ENCODE peak calls at places on chromosomes 2 and 18, in nine cellular contexts. One of them, this sample, is unnamed.

GRCh38 chr18:28175930-28176673 is 828 bp downstream of the CDH2 start:
- DNase-seq in activated CD8-positive, alpha-beta memory T cell treated with anti-CD3 and anti-CD28 coated beads, Interleukin-2, amount 50 U/mL, for 48 hours: no peak
- DNase-seq in T-helper 1 cell: no peak
- DNase-seq in naive thymus-derived CD4-positive, alpha-beta T cell: no peak
- DNase-seq in stimulated activated CD4-positive, alpha-beta T cell treated with anti-CD3 and anti-CD28 coated beads, Interleukin-12 subunit alpha, Interleukin-12 subunit beta, amount 100 ng/mL, for 4 hours: no peak
- DNase-seq in AG10803: no peak
- DNase-seq in epithelial cell of esophagus: peak; percentile 30
- DNase-seq in neural crest cell: peak; percentile 39
- DNase-seq in activated gamma-delta T cell treated with anti-CD3 and anti-CD28 coated beads, Interleukin-2, amount 50 U/mL, for 16 hours: no peak
- DNase-seq in this sample: peak; percentile 71

GRCh38 chr18:68121308-68121707 is 593.6 kb downstream of the TMX3 start:
- DNase-seq in stimulated activated CD4-positive, alpha-beta T cell treated with anti-CD3 and anti-CD28 coated beads, Interleukin-12 subunit alpha, Interleukin-12 subunit beta, amount 100 ng/mL, for 4 hours: no peak
- DNase-seq in AG10803: no peak
- DNase-seq in epithelial cell of esophagus: peak; percentile 23
- DNase-seq in neural crest cell: no peak
- DNase-seq in activated CD8-positive, alpha-beta memory T cell treated with anti-CD3 and anti-CD28 coated beads, Interleukin-2, amount 50 U/mL, for 48 hours: no peak
- DNase-seq in T-helper 1 cell: no peak
- DNase-seq in naive thymus-derived CD4-positive, alpha-beta T cell: no peak
- DNase-seq in activated gamma-delta T cell treated with anti-CD3 and anti-CD28 coated beads, Interleukin-2, amount 50 U/mL, for 16 hours: no peak
- DNase-seq in this sample: no peak

GRCh38 chr2:138949517-138949916 is 169.3 kb upstream of the NXPH2 start:
- DNase-seq in activated CD8-positive, alpha-beta memory T cell treated with anti-CD3 and anti-CD28 coated beads, Interleukin-2, amount 50 U/mL, for 48 hours: no peak
- DNase-seq in stimulated activated CD4-positive, alpha-beta T cell treated with anti-CD3 and anti-CD28 coated beads, Interleukin-12 subunit alpha, Interleukin-12 subunit beta, amount 100 ng/mL, for 4 hours: no peak
- DNase-seq in neural crest cell: no peak
- DNase-seq in naive thymus-derived CD4-positive, alpha-beta T cell: no peak
- DNase-seq in T-helper 1 cell: no peak
- DNase-seq in activated gamma-delta T cell treated with anti-CD3 and anti-CD28 coated beads, Interleukin-2, amount 50 U/mL, for 16 hours: no peak
- DNase-seq in AG10803: no peak
- DNase-seq in epithelial cell of esophagus: peak; percentile 70
- DNase-seq in this sample: no peak

GRCh38 chr2:141331127-141331526 is 799.7 kb downstream of the LRP1B start:
- DNase-seq in neural crest cell: no peak
- DNase-seq in AG10803: peak; percentile 83
- DNase-seq in activated CD8-positive, alpha-beta memory T cell treated with anti-CD3 and anti-CD28 coated beads, Interleukin-2, amount 50 U/mL, for 48 hours: no peak
- DNase-seq in T-helper 1 cell: no peak
- DNase-seq in epithelial cell of esophagus: peak; percentile 85
- DNase-seq in stimulated activated CD4-positive, alpha-beta T cell treated with anti-CD3 and anti-CD28 coated beads, Interleukin-12 subunit alpha, Interleukin-12 subunit beta, amount 100 ng/mL, for 4 hours: no peak
- DNase-seq in naive thymus-derived CD4-positive, alpha-beta T cell: no peak
- DNase-seq in activated gamma-delta T cell treated with anti-CD3 and anti-CD28 coated beads, Interleukin-2, amount 50 U/mL, for 16 hours: no peak
- DNase-seq in this sample: no peak

GRCh38 chr2:223062304-223062845 is 10.4 kb downstream of the KCNE4 start:
- DNase-seq in epithelial cell of esophagus: no peak
- DNase-seq in neural crest cell: no peak
- DNase-seq in T-helper 1 cell: no peak
- DNase-seq in stimulated activated CD4-positive, alpha-beta T cell treated with anti-CD3 and anti-CD28 coated beads, Interleukin-12 subunit alpha, Interleukin-12 subunit beta, amount 100 ng/mL, for 4 hours: no peak
- DNase-seq in activated gamma-delta T cell treated with anti-CD3 and anti-CD28 coated beads, Interleukin-2, amount 50 U/mL, for 16 hours: no peak
- DNase-seq in AG10803: peak; percentile 81
- DNase-seq in naive thymus-derived CD4-positive, alpha-beta T cell: no peak
- DNase-seq in activated CD8-positive, alpha-beta memory T cell treated with anti-CD3 and anti-CD28 coated beads, Interleukin-2, amount 50 U/mL, for 48 hours: no peak
- DNase-seq in this sample: no peak

GRCh38 chr2:139721454-139721995 is 941.3 kb upstream of the NXPH2 start:
- DNase-seq in AG10803: no peak
- DNase-seq in T-helper 1 cell: no peak
- DNase-seq in activated CD8-positive, alpha-beta memory T cell treated with anti-CD3 and anti-CD28 coated beads, Interleukin-2, amount 50 U/mL, for 48 hours: no peak
- DNase-seq in naive thymus-derived CD4-positive, alpha-beta T cell: no peak
- DNase-seq in epithelial cell of esophagus: no peak
- DNase-seq in neural crest cell: no peak
- DNase-seq in activated gamma-delta T cell treated with anti-CD3 and anti-CD28 coated beads, Interleukin-2, amount 50 U/mL, for 16 hours: no peak
- DNase-seq in stimulated activated CD4-positive, alpha-beta T cell treated with anti-CD3 and anti-CD28 coated beads, Interleukin-12 subunit alpha, Interleukin-12 subunit beta, amount 100 ng/mL, for 4 hours: no peak
- DNase-seq in this sample: no peak

GRCh38 chr18:76412818-76413565 is 82.0 kb downstream of the ZNF516 start:
- DNase-seq in epithelial cell of esophagus: no peak
- DNase-seq in naive thymus-derived CD4-positive, alpha-beta T cell: no peak
- DNase-seq in activated gamma-delta T cell treated with anti-CD3 and anti-CD28 coated beads, Interleukin-2, amount 50 U/mL, for 16 hours: no peak
- DNase-seq in neural crest cell: no peak
- DNase-seq in stimulated activated CD4-positive, alpha-beta T cell treated with anti-CD3 and anti-CD28 coated beads, Interleukin-12 subunit alpha, Interleukin-12 subunit beta, amount 100 ng/mL, for 4 hours: no peak
- DNase-seq in T-helper 1 cell: no peak
- DNase-seq in activated CD8-positive, alpha-beta memory T cell treated with anti-CD3 and anti-CD28 coated beads, Interleukin-2, amount 50 U/mL, for 48 hours: no peak
- DNase-seq in AG10803: peak; percentile 73
- DNase-seq in this sample: no peak

GRCh38 chr2:22995576-22995975 is 389.4 kb upstream of the KLHL29 start:
- DNase-seq in epithelial cell of esophagus: no peak
- DNase-seq in naive thymus-derived CD4-positive, alpha-beta T cell: no peak
- DNase-seq in activated gamma-delta T cell treated with anti-CD3 and anti-CD28 coated beads, Interleukin-2, amount 50 U/mL, for 16 hours: no peak
- DNase-seq in AG10803: no peak
- DNase-seq in T-helper 1 cell: no peak
- DNase-seq in neural crest cell: no peak
- DNase-seq in activated CD8-positive, alpha-beta memory T cell treated with anti-CD3 and anti-CD28 coated beads, Interleukin-2, amount 50 U/mL, for 48 hours: no peak
- DNase-seq in stimulated activated CD4-positive, alpha-beta T cell treated with anti-CD3 and anti-CD28 coated beads, Interleukin-12 subunit alpha, Interleukin-12 subunit beta, amount 100 ng/mL, for 4 hours: no peak
- DNase-seq in this sample: no peak

GRCh38 chr2:126793885-126794613 is 104.6 kb upstream of the TEX51 start:
- DNase-seq in neural crest cell: no peak
- DNase-seq in T-helper 1 cell: no peak
- DNase-seq in activated gamma-delta T cell treated with anti-CD3 and anti-CD28 coated beads, Interleukin-2, amount 50 U/mL, for 16 hours: no peak
- DNase-seq in naive thymus-derived CD4-positive, alpha-beta T cell: no peak
- DNase-seq in stimulated activated CD4-positive, alpha-beta T cell treated with anti-CD3 and anti-CD28 coated beads, Interleukin-12 subunit alpha, Interleukin-12 subunit beta, amount 100 ng/mL, for 4 hours: no peak
- DNase-seq in activated CD8-positive, alpha-beta memory T cell treated with anti-CD3 and anti-CD28 coated beads, Interleukin-2, amount 50 U/mL, for 48 hours: peak; percentile 28
- DNase-seq in epithelial cell of esophagus: no peak
- DNase-seq in AG10803: no peak
- DNase-seq in this sample: peak; percentile 46

GRCh38 chr18:78630356-78630755 is 349.3 kb upstream of the SALL3 start:
- DNase-seq in T-helper 1 cell: no peak
- DNase-seq in naive thymus-derived CD4-positive, alpha-beta T cell: no peak
- DNase-seq in AG10803: no peak
- DNase-seq in activated CD8-positive, alpha-beta memory T cell treated with anti-CD3 and anti-CD28 coated beads, Interleukin-2, amount 50 U/mL, for 48 hours: no peak
- DNase-seq in stimulated activated CD4-positive, alpha-beta T cell treated with anti-CD3 and anti-CD28 coated beads, Interleukin-12 subunit alpha, Interleukin-12 subunit beta, amount 100 ng/mL, for 4 hours: no peak
- DNase-seq in neural crest cell: no peak
- DNase-seq in epithelial cell of esophagus: no peak
- DNase-seq in activated gamma-delta T cell treated with anti-CD3 and anti-CD28 coated beads, Interleukin-2, amount 50 U/mL, for 16 hours: no peak
- DNase-seq in this sample: no peak

GRCh38 chr2:162153608-162154224 is 1.7 kb upstream of the GCG start:
- DNase-seq in neural crest cell: peak; percentile 48
- DNase-seq in AG10803: peak; percentile 41
- DNase-seq in activated gamma-delta T cell treated with anti-CD3 and anti-CD28 coated beads, Interleukin-2, amount 50 U/mL, for 16 hours: peak; percentile 43
- DNase-seq in stimulated activated CD4-positive, alpha-beta T cell treated with anti-CD3 and anti-CD28 coated beads, Interleukin-12 subunit alpha, Interleukin-12 subunit beta, amount 100 ng/mL, for 4 hours: peak; percentile 42
- DNase-seq in naive thymus-derived CD4-positive, alpha-beta T cell: no peak
- DNase-seq in epithelial cell of esophagus: peak; percentile 77
- DNase-seq in activated CD8-positive, alpha-beta memory T cell treated with anti-CD3 and anti-CD28 coated beads, Interleukin-2, amount 50 U/mL, for 48 hours: peak; percentile 53
- DNase-seq in T-helper 1 cell: peak; percentile 18
- DNase-seq in this sample: peak; percentile 56

GRCh38 chr18:26091047-26091630 is 726 bp upstream of the SS18 start:
- DNase-seq in activated CD8-positive, alpha-beta memory T cell treated with anti-CD3 and anti-CD28 coated beads, Interleukin-2, amount 50 U/mL, for 48 hours: no peak
- DNase-seq in epithelial cell of esophagus: no peak
- DNase-seq in neural crest cell: no peak
- DNase-seq in activated gamma-delta T cell treated with anti-CD3 and anti-CD28 coated beads, Interleukin-2, amount 50 U/mL, for 16 hours: no peak
- DNase-seq in T-helper 1 cell: no peak
- DNase-seq in stimulated activated CD4-positive, alpha-beta T cell treated with anti-CD3 and anti-CD28 coated beads, Interleukin-12 subunit alpha, Interleukin-12 subunit beta, amount 100 ng/mL, for 4 hours: no peak
- DNase-seq in AG10803: no peak
- DNase-seq in naive thymus-derived CD4-positive, alpha-beta T cell: no peak
- DNase-seq in this sample: no peak

GRCh38 chr2:119522561-119523110 is 1.6 kb downstream of the SCTR start:
- DNase-seq in activated CD8-positive, alpha-beta memory T cell treated with anti-CD3 and anti-CD28 coated beads, Interleukin-2, amount 50 U/mL, for 48 hours: no peak
- DNase-seq in epithelial cell of esophagus: no peak
- DNase-seq in naive thymus-derived CD4-positive, alpha-beta T cell: no peak
- DNase-seq in AG10803: no peak
- DNase-seq in T-helper 1 cell: no peak
- DNase-seq in neural crest cell: no peak
- DNase-seq in stimulated activated CD4-positive, alpha-beta T cell treated with anti-CD3 and anti-CD28 coated beads, Interleukin-12 subunit alpha, Interleukin-12 subunit beta, amount 100 ng/mL, for 4 hours: no peak
- DNase-seq in activated gamma-delta T cell treated with anti-CD3 and anti-CD28 coated beads, Interleukin-2, amount 50 U/mL, for 16 hours: no peak
- DNase-seq in this sample: no peak

GRCh38 chr18:52312321-52312720 is 27.7 kb upstream of the DCC start:
- DNase-seq in naive thymus-derived CD4-positive, alpha-beta T cell: no peak
- DNase-seq in T-helper 1 cell: no peak
- DNase-seq in stimulated activated CD4-positive, alpha-beta T cell treated with anti-CD3 and anti-CD28 coated beads, Interleukin-12 subunit alpha, Interleukin-12 subunit beta, amount 100 ng/mL, for 4 hours: no peak
- DNase-seq in activated CD8-positive, alpha-beta memory T cell treated with anti-CD3 and anti-CD28 coated beads, Interleukin-2, amount 50 U/mL, for 48 hours: no peak
- DNase-seq in activated gamma-delta T cell treated with anti-CD3 and anti-CD28 coated beads, Interleukin-2, amount 50 U/mL, for 16 hours: no peak
- DNase-seq in AG10803: no peak
- DNase-seq in epithelial cell of esophagus: peak; percentile 32
- DNase-seq in neural crest cell: no peak
- DNase-seq in this sample: no peak

GRCh38 chr2:221070106-221070505 is 502.0 kb downstream of the EPHA4 start:
- DNase-seq in neural crest cell: no peak
- DNase-seq in stimulated activated CD4-positive, alpha-beta T cell treated with anti-CD3 and anti-CD28 coated beads, Interleukin-12 subunit alpha, Interleukin-12 subunit beta, amount 100 ng/mL, for 4 hours: no peak
- DNase-seq in AG10803: no peak
- DNase-seq in naive thymus-derived CD4-positive, alpha-beta T cell: no peak
- DNase-seq in T-helper 1 cell: no peak
- DNase-seq in activated gamma-delta T cell treated with anti-CD3 and anti-CD28 coated beads, Interleukin-2, amount 50 U/mL, for 16 hours: no peak
- DNase-seq in activated CD8-positive, alpha-beta memory T cell treated with anti-CD3 and anti-CD28 coated beads, Interleukin-2, amount 50 U/mL, for 48 hours: no peak
- DNase-seq in epithelial cell of esophagus: peak; percentile 37
- DNase-seq in this sample: no peak

GRCh38 chr18:56165601-56166355 is 472.6 kb downstream of the TXNL1 start:
- DNase-seq in neural crest cell: no peak
- DNase-seq in activated CD8-positive, alpha-beta memory T cell treated with anti-CD3 and anti-CD28 coated beads, Interleukin-2, amount 50 U/mL, for 48 hours: no peak
- DNase-seq in activated gamma-delta T cell treated with anti-CD3 and anti-CD28 coated beads, Interleukin-2, amount 50 U/mL, for 16 hours: no peak
- DNase-seq in stimulated activated CD4-positive, alpha-beta T cell treated with anti-CD3 and anti-CD28 coated beads, Interleukin-12 subunit alpha, Interleukin-12 subunit beta, amount 100 ng/mL, for 4 hours: no peak
- DNase-seq in epithelial cell of esophagus: no peak
- DNase-seq in naive thymus-derived CD4-positive, alpha-beta T cell: no peak
- DNase-seq in AG10803: no peak
- DNase-seq in T-helper 1 cell: no peak
- DNase-seq in this sample: no peak

GRCh38 chr2:34242741-34243123 is 643.6 kb upstream of the FAM98A start:
- DNase-seq in epithelial cell of esophagus: no peak
- DNase-seq in T-helper 1 cell: no peak
- DNase-seq in stimulated activated CD4-positive, alpha-beta T cell treated with anti-CD3 and anti-CD28 coated beads, Interleukin-12 subunit alpha, Interleukin-12 subunit beta, amount 100 ng/mL, for 4 hours: no peak
- DNase-seq in activated CD8-positive, alpha-beta memory T cell treated with anti-CD3 and anti-CD28 coated beads, Interleukin-2, amount 50 U/mL, for 48 hours: no peak
- DNase-seq in neural crest cell: no peak
- DNase-seq in AG10803: no peak
- DNase-seq in naive thymus-derived CD4-positive, alpha-beta T cell: no peak
- DNase-seq in activated gamma-delta T cell treated with anti-CD3 and anti-CD28 coated beads, Interleukin-2, amount 50 U/mL, for 16 hours: no peak
- DNase-seq in this sample: no peak

GRCh38 chr2:239118675-239119211 is 270.9 kb downstream of the TWIST2 start:
- DNase-seq in AG10803: no peak
- DNase-seq in stimulated activated CD4-positive, alpha-beta T cell treated with anti-CD3 and anti-CD28 coated beads, Interleukin-12 subunit alpha, Interleukin-12 subunit beta, amount 100 ng/mL, for 4 hours: no peak
- DNase-seq in activated gamma-delta T cell treated with anti-CD3 and anti-CD28 coated beads, Interleukin-2, amount 50 U/mL, for 16 hours: no peak
- DNase-seq in neural crest cell: no peak
- DNase-seq in activated CD8-positive, alpha-beta memory T cell treated with anti-CD3 and anti-CD28 coated beads, Interleukin-2, amount 50 U/mL, for 48 hours: no peak
- DNase-seq in T-helper 1 cell: no peak
- DNase-seq in naive thymus-derived CD4-positive, alpha-beta T cell: no peak
- DNase-seq in epithelial cell of esophagus: no peak
- DNase-seq in this sample: no peak

GRCh38 chr2:21452678-21453077 is 328.9 kb downstream of the TDRD15 start:
- DNase-seq in epithelial cell of esophagus: no peak
- DNase-seq in T-helper 1 cell: no peak
- DNase-seq in activated gamma-delta T cell treated with anti-CD3 and anti-CD28 coated beads, Interleukin-2, amount 50 U/mL, for 16 hours: no peak
- DNase-seq in stimulated activated CD4-positive, alpha-beta T cell treated with anti-CD3 and anti-CD28 coated beads, Interleukin-12 subunit alpha, Interleukin-12 subunit beta, amount 100 ng/mL, for 4 hours: no peak
- DNase-seq in activated CD8-positive, alpha-beta memory T cell treated with anti-CD3 and anti-CD28 coated beads, Interleukin-2, amount 50 U/mL, for 48 hours: no peak
- DNase-seq in naive thymus-derived CD4-positive, alpha-beta T cell: no peak
- DNase-seq in AG10803: no peak
- DNase-seq in neural crest cell: no peak
- DNase-seq in this sample: no peak

GRCh38 chr2:33317369-33318015 is 159.0 kb upstream of the RASGRP3 start:
- DNase-seq in epithelial cell of esophagus: no peak
- DNase-seq in AG10803: peak; percentile 68
- DNase-seq in activated gamma-delta T cell treated with anti-CD3 and anti-CD28 coated beads, Interleukin-2, amount 50 U/mL, for 16 hours: no peak
- DNase-seq in stimulated activated CD4-positive, alpha-beta T cell treated with anti-CD3 and anti-CD28 coated beads, Interleukin-12 subunit alpha, Interleukin-12 subunit beta, amount 100 ng/mL, for 4 hours: no peak
- DNase-seq in T-helper 1 cell: no peak
- DNase-seq in naive thymus-derived CD4-positive, alpha-beta T cell: no peak
- DNase-seq in activated CD8-positive, alpha-beta memory T cell treated with anti-CD3 and anti-CD28 coated beads, Interleukin-2, amount 50 U/mL, for 48 hours: no peak
- DNase-seq in neural crest cell: no peak
- DNase-seq in this sample: no peak

GRCh38 chr2:26179446-26179907 is 6.6 kb downstream of the GAREM2 start:
- DNase-seq in naive thymus-derived CD4-positive, alpha-beta T cell: no peak
- DNase-seq in stimulated activated CD4-positive, alpha-beta T cell treated with anti-CD3 and anti-CD28 coated beads, Interleukin-12 subunit alpha, Interleukin-12 subunit beta, amount 100 ng/mL, for 4 hours: no peak
- DNase-seq in activated CD8-positive, alpha-beta memory T cell treated with anti-CD3 and anti-CD28 coated beads, Interleukin-2, amount 50 U/mL, for 48 hours: no peak
- DNase-seq in T-helper 1 cell: no peak
- DNase-seq in epithelial cell of esophagus: no peak
- DNase-seq in neural crest cell: no peak
- DNase-seq in AG10803: no peak
- DNase-seq in activated gamma-delta T cell treated with anti-CD3 and anti-CD28 coated beads, Interleukin-2, amount 50 U/mL, for 16 hours: no peak
- DNase-seq in this sample: peak; percentile 63

GRCh38 chr2:128301501-128301966 is 17.1 kb downstream of the HS6ST1 start:
- DNase-seq in stimulated activated CD4-positive, alpha-beta T cell treated with anti-CD3 and anti-CD28 coated beads, Interleukin-12 subunit alpha, Interleukin-12 subunit beta, amount 100 ng/mL, for 4 hours: no peak
- DNase-seq in AG10803: peak; percentile 99
- DNase-seq in epithelial cell of esophagus: peak; percentile 64
- DNase-seq in naive thymus-derived CD4-positive, alpha-beta T cell: no peak
- DNase-seq in neural crest cell: no peak
- DNase-seq in T-helper 1 cell: no peak
- DNase-seq in activated CD8-positive, alpha-beta memory T cell treated with anti-CD3 and anti-CD28 coated beads, Interleukin-2, amount 50 U/mL, for 48 hours: no peak
- DNase-seq in activated gamma-delta T cell treated with anti-CD3 and anti-CD28 coated beads, Interleukin-2, amount 50 U/mL, for 16 hours: no peak
- DNase-seq in this sample: no peak

GRCh38 chr2:20050712-20051517 is 513 bp downstream of the LAPTM4A start:
- DNase-seq in activated CD8-positive, alpha-beta memory T cell treated with anti-CD3 and anti-CD28 coated beads, Interleukin-2, amount 50 U/mL, for 48 hours: peak; percentile 64
- DNase-seq in stimulated activated CD4-positive, alpha-beta T cell treated with anti-CD3 and anti-CD28 coated beads, Interleukin-12 subunit alpha, Interleukin-12 subunit beta, amount 100 ng/mL, for 4 hours: no peak
- DNase-seq in AG10803: peak; percentile 68
- DNase-seq in neural crest cell: peak; percentile 38
- DNase-seq in epithelial cell of esophagus: peak; percentile 59
- DNase-seq in naive thymus-derived CD4-positive, alpha-beta T cell: no peak
- DNase-seq in activated gamma-delta T cell treated with anti-CD3 and anti-CD28 coated beads, Interleukin-2, amount 50 U/mL, for 16 hours: peak; percentile 2
- DNase-seq in T-helper 1 cell: no peak
- DNase-seq in this sample: peak; percentile 72

GRCh38 chr2:11186145-11186544 is 30.9 kb downstream of the SLC66A3 start:
- DNase-seq in epithelial cell of esophagus: no peak
- DNase-seq in neural crest cell: no peak
- DNase-seq in activated CD8-positive, alpha-beta memory T cell treated with anti-CD3 and anti-CD28 coated beads, Interleukin-2, amount 50 U/mL, for 48 hours: no peak
- DNase-seq in stimulated activated CD4-positive, alpha-beta T cell treated with anti-CD3 and anti-CD28 coated beads, Interleukin-12 subunit alpha, Interleukin-12 subunit beta, amount 100 ng/mL, for 4 hours: no peak
- DNase-seq in activated gamma-delta T cell treated with anti-CD3 and anti-CD28 coated beads, Interleukin-2, amount 50 U/mL, for 16 hours: no peak
- DNase-seq in T-helper 1 cell: no peak
- DNase-seq in AG10803: no peak
- DNase-seq in naive thymus-derived CD4-positive, alpha-beta T cell: no peak
- DNase-seq in this sample: no peak

GRCh38 chr2:145413261-145413660 is 893.3 kb upstream of the ZEB2 start:
- DNase-seq in naive thymus-derived CD4-positive, alpha-beta T cell: no peak
- DNase-seq in T-helper 1 cell: no peak
- DNase-seq in neural crest cell: no peak
- DNase-seq in AG10803: no peak
- DNase-seq in stimulated activated CD4-positive, alpha-beta T cell treated with anti-CD3 and anti-CD28 coated beads, Interleukin-12 subunit alpha, Interleukin-12 subunit beta, amount 100 ng/mL, for 4 hours: no peak
- DNase-seq in activated CD8-positive, alpha-beta memory T cell treated with anti-CD3 and anti-CD28 coated beads, Interleukin-2, amount 50 U/mL, for 48 hours: no peak
- DNase-seq in epithelial cell of esophagus: no peak
- DNase-seq in activated gamma-delta T cell treated with anti-CD3 and anti-CD28 coated beads, Interleukin-2, amount 50 U/mL, for 16 hours: no peak
- DNase-seq in this sample: no peak

GRCh38 chr2:195967336-195967735 is 101.3 kb downstream of the DNAH7 start:
- DNase-seq in epithelial cell of esophagus: peak; percentile 72
- DNase-seq in AG10803: no peak
- DNase-seq in naive thymus-derived CD4-positive, alpha-beta T cell: no peak
- DNase-seq in activated gamma-delta T cell treated with anti-CD3 and anti-CD28 coated beads, Interleukin-2, amount 50 U/mL, for 16 hours: no peak
- DNase-seq in neural crest cell: no peak
- DNase-seq in T-helper 1 cell: no peak
- DNase-seq in activated CD8-positive, alpha-beta memory T cell treated with anti-CD3 and anti-CD28 coated beads, Interleukin-2, amount 50 U/mL, for 48 hours: no peak
- DNase-seq in stimulated activated CD4-positive, alpha-beta T cell treated with anti-CD3 and anti-CD28 coated beads, Interleukin-12 subunit alpha, Interleukin-12 subunit beta, amount 100 ng/mL, for 4 hours: no peak
- DNase-seq in this sample: no peak

GRCh38 chr2:207215300-207215699 is 49.6 kb upstream of the KLF7 start:
- DNase-seq in T-helper 1 cell: no peak
- DNase-seq in stimulated activated CD4-positive, alpha-beta T cell treated with anti-CD3 and anti-CD28 coated beads, Interleukin-12 subunit alpha, Interleukin-12 subunit beta, amount 100 ng/mL, for 4 hours: no peak
- DNase-seq in AG10803: no peak
- DNase-seq in epithelial cell of esophagus: no peak
- DNase-seq in activated CD8-positive, alpha-beta memory T cell treated with anti-CD3 and anti-CD28 coated beads, Interleukin-2, amount 50 U/mL, for 48 hours: no peak
- DNase-seq in neural crest cell: peak; percentile 14
- DNase-seq in naive thymus-derived CD4-positive, alpha-beta T cell: no peak
- DNase-seq in activated gamma-delta T cell treated with anti-CD3 and anti-CD28 coated beads, Interleukin-2, amount 50 U/mL, for 16 hours: no peak
- DNase-seq in this sample: no peak

GRCh38 chr2:210713122-210713521 is 156.7 kb downstream of the CPS1 start:
- DNase-seq in activated gamma-delta T cell treated with anti-CD3 and anti-CD28 coated beads, Interleukin-2, amount 50 U/mL, for 16 hours: no peak
- DNase-seq in T-helper 1 cell: no peak
- DNase-seq in naive thymus-derived CD4-positive, alpha-beta T cell: no peak
- DNase-seq in AG10803: no peak
- DNase-seq in neural crest cell: no peak
- DNase-seq in activated CD8-positive, alpha-beta memory T cell treated with anti-CD3 and anti-CD28 coated beads, Interleukin-2, amount 50 U/mL, for 48 hours: no peak
- DNase-seq in epithelial cell of esophagus: no peak
- DNase-seq in stimulated activated CD4-positive, alpha-beta T cell treated with anti-CD3 and anti-CD28 coated beads, Interleukin-12 subunit alpha, Interleukin-12 subunit beta, amount 100 ng/mL, for 4 hours: no peak
- DNase-seq in this sample: no peak

GRCh38 chr2:158502984-158503383 is 46.2 kb downstream of the PKP4 start:
- DNase-seq in AG10803: peak; percentile 98
- DNase-seq in T-helper 1 cell: no peak
- DNase-seq in epithelial cell of esophagus: no peak
- DNase-seq in naive thymus-derived CD4-positive, alpha-beta T cell: no peak
- DNase-seq in stimulated activated CD4-positive, alpha-beta T cell treated with anti-CD3 and anti-CD28 coated beads, Interleukin-12 subunit alpha, Interleukin-12 subunit beta, amount 100 ng/mL, for 4 hours: no peak
- DNase-seq in activated CD8-positive, alpha-beta memory T cell treated with anti-CD3 and anti-CD28 coated beads, Interleukin-2, amount 50 U/mL, for 48 hours: no peak
- DNase-seq in neural crest cell: no peak
- DNase-seq in activated gamma-delta T cell treated with anti-CD3 and anti-CD28 coated beads, Interleukin-2, amount 50 U/mL, for 16 hours: no peak
- DNase-seq in this sample: no peak

GRCh38 chr2:100580474-100581264 is 17.9 kb downstream of the PDCL3 start:
- DNase-seq in naive thymus-derived CD4-positive, alpha-beta T cell: peak; percentile 43
- DNase-seq in epithelial cell of esophagus: no peak
- DNase-seq in AG10803: no peak
- DNase-seq in stimulated activated CD4-positive, alpha-beta T cell treated with anti-CD3 and anti-CD28 coated beads, Interleukin-12 subunit alpha, Interleukin-12 subunit beta, amount 100 ng/mL, for 4 hours: peak; percentile 14
- DNase-seq in T-helper 1 cell: peak; percentile 41
- DNase-seq in neural crest cell: no peak
- DNase-seq in activated gamma-delta T cell treated with anti-CD3 and anti-CD28 coated beads, Interleukin-2, amount 50 U/mL, for 16 hours: peak; percentile 33
- DNase-seq in activated CD8-positive, alpha-beta memory T cell treated with anti-CD3 and anti-CD28 coated beads, Interleukin-2, amount 50 U/mL, for 48 hours: peak; percentile 64
- DNase-seq in this sample: no peak

GRCh38 chr2:142935563-142936089 is 58.2 kb downstream of the KYNU start:
- DNase-seq in epithelial cell of esophagus: no peak
- DNase-seq in AG10803: no peak
- DNase-seq in activated gamma-delta T cell treated with anti-CD3 and anti-CD28 coated beads, Interleukin-2, amount 50 U/mL, for 16 hours: no peak
- DNase-seq in stimulated activated CD4-positive, alpha-beta T cell treated with anti-CD3 and anti-CD28 coated beads, Interleukin-12 subunit alpha, Interleukin-12 subunit beta, amount 100 ng/mL, for 4 hours: no peak
- DNase-seq in naive thymus-derived CD4-positive, alpha-beta T cell: no peak
- DNase-seq in neural crest cell: no peak
- DNase-seq in activated CD8-positive, alpha-beta memory T cell treated with anti-CD3 and anti-CD28 coated beads, Interleukin-2, amount 50 U/mL, for 48 hours: no peak
- DNase-seq in T-helper 1 cell: no peak
- DNase-seq in this sample: no peak

This sample was measured in ecto neural progenitor cell.